ENCODE peak calls at places on chromosome 15, in nine cellular contexts. One of them, this sample, is unnamed.

GRCh38 chr15:76172782-76173181 is 113.0 kb downstream of the TMEM266 start:
- DNase-seq in AG04450: no peak
- DNase-seq in lower lobe of right lung: no peak
- DNase-seq in left lung: no peak
- DNase-seq in foreskin fibroblast: no peak
- DNase-seq in A549: no peak
- DNase-seq in mammary epithelial cell: no peak
- DNase-seq in fibroblast of the aortic adventitia: no peak
- DNase-seq in transverse colon: no peak
- DNase-seq in this sample: no peak

GRCh38 chr15:36784717-36785116 is 205.3 kb downstream of the CDIN1 start:
- DNase-seq in foreskin fibroblast: no peak
- DNase-seq in mammary epithelial cell: no peak
- DNase-seq in AG04450: no peak
- DNase-seq in transverse colon: no peak
- DNase-seq in fibroblast of the aortic adventitia: no peak
- DNase-seq in A549: no peak
- DNase-seq in lower lobe of right lung: no peak
- DNase-seq in left lung: no peak
- DNase-seq in this sample: no peak

GRCh38 chr15:90885432-90886290 is 1.4 kb downstream of the FES start:
- DNase-seq in left lung: peak
- DNase-seq in transverse colon: peak
- DNase-seq in AG04450: peak
- DNase-seq in mammary epithelial cell: no peak
- DNase-seq in fibroblast of the aortic adventitia: peak
- DNase-seq in foreskin fibroblast: peak
- DNase-seq in A549: peak
- DNase-seq in lower lobe of right lung: peak
- DNase-seq in this sample: peak

GRCh38 chr15:101066501-101067408 is 147.6 kb downstream of the LRRK1 start:
- DNase-seq in mammary epithelial cell: no peak
- DNase-seq in foreskin fibroblast: no peak
- DNase-seq in AG04450: no peak
- DNase-seq in fibroblast of the aortic adventitia: no peak
- DNase-seq in transverse colon: no peak
- DNase-seq in lower lobe of right lung: peak
- DNase-seq in A549: no peak
- DNase-seq in left lung: peak
- DNase-seq in this sample: no peak

GRCh38 chr15:28086175-28086703 is 12.9 kb downstream of the OCA2 start:
- DNase-seq in A549: peak
- DNase-seq in fibroblast of the aortic adventitia: peak
- DNase-seq in foreskin fibroblast: peak
- DNase-seq in mammary epithelial cell: peak
- DNase-seq in left lung: no peak
- DNase-seq in AG04450: peak
- DNase-seq in transverse colon: peak
- DNase-seq in lower lobe of right lung: no peak
- DNase-seq in this sample: no peak

GRCh38 chr15:44490628-44491027 is 46.3 kb upstream of the EIF3J start:
- DNase-seq in left lung: no peak
- DNase-seq in AG04450: peak
- DNase-seq in fibroblast of the aortic adventitia: peak
- DNase-seq in transverse colon: no peak
- DNase-seq in A549: no peak
- DNase-seq in foreskin fibroblast: peak
- DNase-seq in lower lobe of right lung: no peak
- DNase-seq in mammary epithelial cell: peak
- DNase-seq in this sample: no peak

GRCh38 chr15:25378501-25378901 is 60.3 kb downstream of the UBE3A start:
- DNase-seq in foreskin fibroblast: peak
- DNase-seq in fibroblast of the aortic adventitia: peak
- DNase-seq in left lung: no peak
- DNase-seq in mammary epithelial cell: no peak
- DNase-seq in AG04450: no peak
- DNase-seq in lower lobe of right lung: no peak
- DNase-seq in transverse colon: no peak
- DNase-seq in A549: no peak
- DNase-seq in this sample: no peak

GRCh38 chr15:57537072-57537471 is 54.6 kb upstream of the MYZAP start:
- DNase-seq in A549: peak
- DNase-seq in AG04450: no peak
- DNase-seq in foreskin fibroblast: peak
- DNase-seq in transverse colon: no peak
- DNase-seq in mammary epithelial cell: no peak
- DNase-seq in left lung: no peak
- DNase-seq in fibroblast of the aortic adventitia: peak
- DNase-seq in lower lobe of right lung: no peak
- DNase-seq in this sample: no peak

GRCh38 chr15:51046016-51046415 is 48.7 kb downstream of the TNFAIP8L3 start:
- DNase-seq in lower lobe of right lung: no peak
- DNase-seq in AG04450: no peak
- DNase-seq in mammary epithelial cell: no peak
- DNase-seq in left lung: no peak
- DNase-seq in A549: no peak
- DNase-seq in foreskin fibroblast: no peak
- DNase-seq in transverse colon: no peak
- DNase-seq in fibroblast of the aortic adventitia: no peak
- DNase-seq in this sample: no peak

GRCh38 chr15:42457445-42458442 is 33.2 kb downstream of the ZNF106 start:
- DNase-seq in lower lobe of right lung: peak
- DNase-seq in mammary epithelial cell: peak
- DNase-seq in AG04450: peak
- DNase-seq in fibroblast of the aortic adventitia: peak
- DNase-seq in A549: no peak
- DNase-seq in transverse colon: peak
- DNase-seq in foreskin fibroblast: peak
- DNase-seq in left lung: peak
- DNase-seq in this sample: no peak

GRCh38 chr15:66906660-66907059 is 158.7 kb upstream of the SMAD3 start:
- DNase-seq in fibroblast of the aortic adventitia: no peak
- DNase-seq in mammary epithelial cell: no peak
- DNase-seq in transverse colon: no peak
- DNase-seq in AG04450: no peak
- DNase-seq in A549: no peak
- DNase-seq in foreskin fibroblast: no peak
- DNase-seq in lower lobe of right lung: no peak
- DNase-seq in left lung: no peak
- DNase-seq in this sample: no peak

GRCh38 chr15:75233504-75234190 is 24.5 kb upstream of the GOLGA6C start:
- DNase-seq in fibroblast of the aortic adventitia: no peak
- DNase-seq in lower lobe of right lung: no peak
- DNase-seq in A549: no peak
- DNase-seq in foreskin fibroblast: no peak
- DNase-seq in left lung: peak
- DNase-seq in mammary epithelial cell: no peak
- DNase-seq in AG04450: no peak
- DNase-seq in transverse colon: peak
- DNase-seq in this sample: no peak

GRCh38 chr15:64151727-64152506 is at the start of gene SNX22:
- DNase-seq in lower lobe of right lung: peak
- DNase-seq in fibroblast of the aortic adventitia: no peak
- DNase-seq in A549: no peak
- DNase-seq in AG04450: no peak
- DNase-seq in mammary epithelial cell: no peak
- DNase-seq in foreskin fibroblast: no peak
- DNase-seq in transverse colon: peak
- DNase-seq in left lung: no peak
- DNase-seq in this sample: no peak

GRCh38 chr15:69357773-69358765 is 56.1 kb upstream of the KIF23 start:
- DNase-seq in lower lobe of right lung: peak
- DNase-seq in AG04450: no peak
- DNase-seq in foreskin fibroblast: peak
- DNase-seq in transverse colon: no peak
- DNase-seq in left lung: peak
- DNase-seq in mammary epithelial cell: no peak
- DNase-seq in fibroblast of the aortic adventitia: peak
- DNase-seq in A549: no peak
- DNase-seq in this sample: no peak

GRCh38 chr15:73884159-73884558 is 10.8 kb downstream of the TBC1D21 start:
- DNase-seq in lower lobe of right lung: no peak
- DNase-seq in AG04450: no peak
- DNase-seq in foreskin fibroblast: no peak
- DNase-seq in fibroblast of the aortic adventitia: no peak
- DNase-seq in left lung: no peak
- DNase-seq in mammary epithelial cell: no peak
- DNase-seq in transverse colon: no peak
- DNase-seq in A549: no peak
- DNase-seq in this sample: no peak

GRCh38 chr15:60568301-60568742 is 89.4 kb upstream of the ICE2 start:
- DNase-seq in A549: no peak
- DNase-seq in lower lobe of right lung: no peak
- DNase-seq in transverse colon: peak
- DNase-seq in AG04450: no peak
- DNase-seq in foreskin fibroblast: no peak
- DNase-seq in left lung: no peak
- DNase-seq in fibroblast of the aortic adventitia: no peak
- DNase-seq in mammary epithelial cell: no peak
- DNase-seq in this sample: no peak

GRCh38 chr15:56783857-56784661 is 50.8 kb upstream of the ZNF280D start:
- DNase-seq in lower lobe of right lung: no peak
- DNase-seq in transverse colon: no peak
- DNase-seq in A549: no peak
- DNase-seq in foreskin fibroblast: no peak
- DNase-seq in AG04450: no peak
- DNase-seq in left lung: no peak
- DNase-seq in fibroblast of the aortic adventitia: no peak
- DNase-seq in mammary epithelial cell: no peak
- DNase-seq in this sample: no peak

GRCh38 chr15:55588070-55588817 is at the start of gene PYGO1:
- DNase-seq in A549: peak
- DNase-seq in AG04450: peak
- DNase-seq in mammary epithelial cell: peak
- DNase-seq in transverse colon: peak
- DNase-seq in left lung: peak
- DNase-seq in fibroblast of the aortic adventitia: peak
- DNase-seq in foreskin fibroblast: peak
- DNase-seq in lower lobe of right lung: peak
- DNase-seq in this sample: no peak

GRCh38 chr15:22811640-22812039 is 25.2 kb downstream of the NIPA1 start:
- DNase-seq in transverse colon: peak
- DNase-seq in foreskin fibroblast: peak
- DNase-seq in AG04450: no peak
- DNase-seq in mammary epithelial cell: no peak
- DNase-seq in left lung: no peak
- DNase-seq in lower lobe of right lung: no peak
- DNase-seq in A549: peak
- DNase-seq in fibroblast of the aortic adventitia: no peak
- DNase-seq in this sample: no peak
- TF ChIP-seq CTCF in transverse colon: no peak
- TF ChIP-seq CTCF in foreskin fibroblast: peak
- TF ChIP-seq CTCF in AG04450: peak
- TF ChIP-seq CTCF in mammary epithelial cell: peak
- TF ChIP-seq CTCF in left lung: peak
- TF ChIP-seq CTCF in lower lobe of right lung: peak
- TF ChIP-seq CTCF in A549: peak
- TF ChIP-seq CTCF in fibroblast of the aortic adventitia: no peak
- TF ChIP-seq CTCF in this sample: no peak

GRCh38 chr15:70433583-70434288 is 329.6 kb downstream of the UACA start:
- DNase-seq in transverse colon: no peak
- DNase-seq in fibroblast of the aortic adventitia: no peak
- DNase-seq in AG04450: no peak
- DNase-seq in left lung: no peak
- DNase-seq in lower lobe of right lung: no peak
- DNase-seq in foreskin fibroblast: no peak
- DNase-seq in A549: no peak
- DNase-seq in mammary epithelial cell: no peak
- DNase-seq in this sample: no peak
- TF ChIP-seq CTCF in transverse colon: no peak
- TF ChIP-seq CTCF in fibroblast of the aortic adventitia: no peak
- TF ChIP-seq CTCF in AG04450: no peak
- TF ChIP-seq CTCF in left lung: no peak
- TF ChIP-seq CTCF in lower lobe of right lung: no peak
- TF ChIP-seq CTCF in foreskin fibroblast: no peak
- TF ChIP-seq CTCF in A549: no peak
- TF ChIP-seq CTCF in mammary epithelial cell: no peak
- TF ChIP-seq CTCF in this sample: no peak

DNA sequence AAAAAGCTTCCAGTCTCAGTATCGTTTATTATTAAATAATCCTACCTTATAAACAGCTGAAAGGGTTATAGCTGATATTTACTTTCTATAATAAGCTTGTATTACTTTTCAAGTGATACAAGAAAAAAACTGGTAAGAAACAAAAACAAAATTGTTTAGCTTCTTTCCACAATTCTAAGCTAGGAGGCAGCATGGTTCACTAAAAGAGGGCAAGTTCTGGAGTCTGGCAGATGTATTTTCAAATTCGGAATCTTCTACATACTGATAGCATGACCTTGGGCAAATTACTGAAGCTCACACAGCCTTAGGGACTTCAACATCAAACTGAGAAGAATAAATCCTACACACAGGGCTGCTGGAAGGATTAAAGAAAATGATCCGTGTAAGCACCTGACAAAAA is 15.4 kb downstream of the C15orf62 start:
- DNase-seq in mammary epithelial cell: no peak
- DNase-seq in A549: no peak
- DNase-seq in transverse colon: no peak
- DNase-seq in AG04450: no peak
- DNase-seq in lower lobe of right lung: no peak
- DNase-seq in foreskin fibroblast: no peak
- DNase-seq in fibroblast of the aortic adventitia: no peak
- DNase-seq in left lung: no peak
- DNase-seq in this sample: no peak
- TF ChIP-seq CTCF in mammary epithelial cell: peak
- TF ChIP-seq CTCF in A549: no peak
- TF ChIP-seq CTCF in transverse colon: no peak
- TF ChIP-seq CTCF in AG04450: no peak
- TF ChIP-seq CTCF in lower lobe of right lung: no peak
- TF ChIP-seq CTCF in foreskin fibroblast: no peak
- TF ChIP-seq CTCF in fibroblast of the aortic adventitia: no peak
- TF ChIP-seq CTCF in left lung: no peak
- TF ChIP-seq CTCF in this sample: no peak

DNA sequence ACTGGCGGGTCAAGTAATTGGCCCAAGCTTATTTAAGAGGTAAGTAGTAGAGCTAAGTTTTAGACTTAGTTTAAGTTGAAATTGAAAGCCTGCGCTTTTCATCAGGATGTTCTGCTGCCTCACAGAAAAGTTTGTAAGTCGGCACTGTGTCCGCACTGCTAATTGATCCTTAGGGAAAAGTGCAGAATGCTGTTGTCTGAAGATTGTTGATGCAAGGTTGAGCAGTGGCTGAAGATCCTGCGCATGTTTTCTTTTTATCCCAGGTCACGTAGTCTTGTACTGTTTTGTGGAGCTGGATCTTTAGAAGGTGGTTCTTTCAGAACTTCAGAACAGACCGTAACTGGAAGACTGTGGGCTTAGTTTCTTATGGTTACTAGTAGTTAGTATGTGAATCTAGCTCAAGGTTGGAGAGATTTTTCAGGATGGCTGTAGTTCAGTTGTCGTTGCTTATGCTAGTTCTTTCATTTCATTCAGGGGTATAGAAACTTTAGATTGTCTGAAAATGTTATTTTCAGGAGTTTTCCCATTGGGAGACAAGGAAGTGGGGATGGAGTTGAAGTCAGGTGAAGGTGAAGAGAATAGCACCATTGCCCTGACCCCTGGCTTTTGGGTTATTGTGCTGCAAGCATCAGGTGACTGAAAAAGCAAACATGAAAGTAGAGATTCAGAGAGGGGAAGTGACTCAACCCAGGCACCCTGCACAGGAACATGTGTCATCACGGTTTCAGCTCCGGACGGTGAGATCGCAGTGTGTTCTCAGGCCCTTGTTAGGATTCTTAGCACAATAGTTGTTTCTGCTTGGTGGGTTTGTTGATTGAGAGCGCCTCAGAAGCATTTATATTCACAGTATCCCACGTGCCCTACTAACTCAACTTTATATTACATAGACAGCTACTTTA is 32.8 kb downstream of the AKAP13 start:
- DNase-seq in A549: peak
- DNase-seq in AG04450: peak
- DNase-seq in foreskin fibroblast: peak
- DNase-seq in left lung: peak
- DNase-seq in lower lobe of right lung: peak
- DNase-seq in mammary epithelial cell: peak
- DNase-seq in fibroblast of the aortic adventitia: peak
- DNase-seq in transverse colon: peak
- DNase-seq in this sample: no peak
- TF ChIP-seq CTCF in A549: no peak
- TF ChIP-seq CTCF in AG04450: no peak
- TF ChIP-seq CTCF in foreskin fibroblast: no peak
- TF ChIP-seq CTCF in left lung: no peak
- TF ChIP-seq CTCF in lower lobe of right lung: no peak
- TF ChIP-seq CTCF in mammary epithelial cell: peak
- TF ChIP-seq CTCF in fibroblast of the aortic adventitia: no peak
- TF ChIP-seq CTCF in transverse colon: no peak
- TF ChIP-seq CTCF in this sample: no peak

This sample was measured in omental fat pad.